ENCODE peak calls at places on chromosome 4, in seven cellular contexts. R, K, Z, V, G, A and N are unnamed samples.

GRCh38 chr4:61200195-61200990 is at the start of gene ADGRL3:
- DNase-seq in R (peak), K (no peak), Z (peak), V (peak), G (peak), A (no peak), N (peak)

GRCh38 chr4:6377626-6378492 is 94.6 kb downstream of the PPP2R2C start:
- DNase-seq in R (no peak), K (no peak), Z (no peak), V (no peak), G (peak), A (no peak), N (no peak)

GRCh38 chr4:10080874-10081606 is 35.6 kb downstream of the WDR1 start:
- DNase-seq in R (no peak), K (no peak), Z (no peak), V (peak), G (peak), A (no peak), N (no peak)

GRCh38 chr4:83569967-83570366 is 34.1 kb downstream of the GPAT3 start:
- DNase-seq in R (no peak), K (no peak), Z (no peak), V (no peak), G (no peak), A (no peak), N (no peak)

GRCh38 chr4:169664615-169665014 is 44.2 kb downstream of the CLCN3 start:
- DNase-seq in R (no peak), K (no peak), Z (no peak), V (no peak), G (no peak), A (no peak), N (no peak)

GRCh38 chr4:80608285-80608980 is 272.9 kb downstream of the CFAP299 start:
- DNase-seq in R (no peak), K (no peak), Z (no peak), V (no peak), G (no peak), A (no peak), N (no peak)

GRCh38 chr4:41880022-41880837 is 55.0 kb upstream of the TMEM33 start:
- DNase-seq in R (no peak), K (no peak), Z (no peak), V (no peak), G (no peak), A (no peak), N (no peak)

GRCh38 chr4:109214622-109215350 is 87.7 kb downstream of the COL25A1 start:
- DNase-seq in R (no peak), K (no peak), Z (no peak), V (no peak), G (no peak), A (no peak), N (no peak)